ENCODE peak calls at places on chromosomes 11 and 22, in eight cellular contexts. V, K, G, W, S, C, F and Y are unnamed samples.

GRCh38 chr11:66222358-66223149 is 45.9 kb upstream of the RAB1B start:
- DNase-seq in V (peak; percentile 93), S (peak; percentile 95), C (peak; percentile 81), G (peak; percentile 93), W (peak; percentile 89), K (peak; percentile 97), F (peak; percentile 94), Y (peak; percentile 90)

GRCh38 chr11:73333626-73334199 is 25.6 kb downstream of the ARHGEF17 start:
- DNase-seq in K (no peak), G (no peak), F (no peak), V (no peak), W (no peak), S (no peak), C (no peak), Y (no peak)

GRCh38 chr22:29093501-29093921 is 20.7 kb downstream of the KREMEN1 start:
- DNase-seq in K (no peak), W (peak; percentile 70), F (no peak), S (no peak), V (no peak), C (peak; percentile 30), G (no peak), Y (no peak)

GRCh38 chr11:94926271-94926625 is 47.1 kb downstream of the CWC15 start:
- DNase-seq in S (no peak), C (no peak), W (peak; percentile 27), G (no peak), V (no peak), F (no peak), K (no peak), Y (no peak)

GRCh38 chr11:132056689-132057088 is 686.3 kb downstream of the NTM start:
- DNase-seq in S (no peak), F (no peak), G (no peak), V (no peak), K (no peak), W (peak; percentile 95), C (no peak), Y (no peak)

GRCh38 chr11:64305691-64306562 is 603 bp downstream of the ESRRA start:
- DNase-seq in K (peak; percentile 95), G (peak; percentile 38), V (peak; percentile 89), W (peak; percentile 27), C (peak; percentile 67), F (peak; percentile 87), S (peak; percentile 85), Y (peak; percentile 94)

GRCh38 chr11:97136067-97136466 is 746.3 kb downstream of the JRKL start:
- DNase-seq in V (no peak), K (no peak), C (no peak), F (no peak), G (no peak), S (no peak), W (no peak), Y (no peak)

GRCh38 chr22:22009661-22010060 is 27.1 kb upstream of the TOP3B start:
- DNase-seq in C (no peak), K (no peak), S (no peak), W (peak; percentile 37), V (no peak), G (no peak), F (no peak), Y (peak; percentile 29)

GRCh38 chr11:33773399-33774355 is 643 bp downstream of the FBXO3 start:
- DNase-seq in G (no peak), W (peak; percentile 43), V (no peak), K (peak; percentile 93), S (peak; percentile 66), C (no peak), F (no peak), Y (no peak)

GRCh38 chr11:10762185-10762584 is 11.1 kb downstream of the CTR9 start:
- DNase-seq in C (no peak), S (no peak), V (no peak), F (no peak), K (no peak), G (no peak), W (no peak), Y (no peak)

GRCh38 chr11:10763766-10764165 is 12.7 kb downstream of the CTR9 start:
- DNase-seq in C (no peak), G (no peak), K (no peak), F (no peak), V (no peak), S (no peak), W (no peak), Y (no peak)

GRCh38 chr11:10762913-10763421 is 11.9 kb downstream of the CTR9 start:
- DNase-seq in K (no peak), F (no peak), G (no peak), C (no peak), S (no peak), W (no peak), V (no peak), Y (no peak)

GRCh38 chr11:10761085-10761698 is 10.1 kb downstream of the CTR9 start:
- DNase-seq in S (no peak), V (no peak), K (no peak), G (no peak), W (no peak), C (no peak), F (no peak), Y (no peak)

DNA sequence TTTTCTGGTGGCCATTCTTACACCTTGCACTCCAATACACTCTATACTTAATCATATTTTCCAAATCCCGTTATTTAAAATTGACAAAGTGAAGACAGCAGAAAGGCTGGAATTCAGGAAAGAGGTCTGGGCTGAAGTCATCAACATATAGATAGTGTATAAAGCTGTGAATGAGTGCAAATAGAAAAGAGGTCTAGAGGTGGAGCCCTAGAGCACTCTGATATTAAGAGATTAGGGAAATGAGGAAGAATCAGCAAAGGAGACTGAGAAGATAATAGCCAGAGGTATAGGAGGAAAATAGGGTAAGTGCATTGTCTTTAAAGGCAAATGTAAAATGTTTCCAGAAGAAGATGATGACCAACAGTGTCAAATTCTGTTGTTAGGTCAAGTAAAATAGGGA is 7.9 kb downstream of the CTR9 start:
- DNase-seq in V (no peak), C (no peak), W (no peak), K (no peak), G (no peak), S (no peak), F (no peak), Y (no peak)
- TF ChIP-seq CTCF in V (no peak), C (no peak), W (peak; percentile 14), K (no peak), G (no peak), S (no peak), F (no peak), Y (no peak)

GRCh38 chr11:1843098-1843473 is 4.3 kb downstream of the TNNI2 start:
- DNase-seq in S (no peak), V (no peak), C (no peak), G (no peak), K (peak; percentile 83), F (no peak), W (no peak), Y (no peak)

GRCh38 chr11:1843796-1844195 is 5.0 kb downstream of the TNNI2 start:
- DNase-seq in G (no peak), K (peak; percentile 79), C (no peak), W (no peak), V (no peak), F (no peak), S (no peak), Y (no peak)

GRCh38 chr11:1840780-1841480 is 2.1 kb downstream of the TNNI2 start:
- DNase-seq in G (no peak), C (no peak), W (no peak), F (no peak), S (no peak), V (no peak), K (peak; percentile 81), Y (no peak)

GRCh38 chr11:1841511-1842148 is 2.8 kb downstream of the TNNI2 start:
- DNase-seq in G (no peak), W (no peak), K (peak; percentile 78), F (no peak), C (no peak), S (no peak), V (no peak), Y (no peak)

DNA sequence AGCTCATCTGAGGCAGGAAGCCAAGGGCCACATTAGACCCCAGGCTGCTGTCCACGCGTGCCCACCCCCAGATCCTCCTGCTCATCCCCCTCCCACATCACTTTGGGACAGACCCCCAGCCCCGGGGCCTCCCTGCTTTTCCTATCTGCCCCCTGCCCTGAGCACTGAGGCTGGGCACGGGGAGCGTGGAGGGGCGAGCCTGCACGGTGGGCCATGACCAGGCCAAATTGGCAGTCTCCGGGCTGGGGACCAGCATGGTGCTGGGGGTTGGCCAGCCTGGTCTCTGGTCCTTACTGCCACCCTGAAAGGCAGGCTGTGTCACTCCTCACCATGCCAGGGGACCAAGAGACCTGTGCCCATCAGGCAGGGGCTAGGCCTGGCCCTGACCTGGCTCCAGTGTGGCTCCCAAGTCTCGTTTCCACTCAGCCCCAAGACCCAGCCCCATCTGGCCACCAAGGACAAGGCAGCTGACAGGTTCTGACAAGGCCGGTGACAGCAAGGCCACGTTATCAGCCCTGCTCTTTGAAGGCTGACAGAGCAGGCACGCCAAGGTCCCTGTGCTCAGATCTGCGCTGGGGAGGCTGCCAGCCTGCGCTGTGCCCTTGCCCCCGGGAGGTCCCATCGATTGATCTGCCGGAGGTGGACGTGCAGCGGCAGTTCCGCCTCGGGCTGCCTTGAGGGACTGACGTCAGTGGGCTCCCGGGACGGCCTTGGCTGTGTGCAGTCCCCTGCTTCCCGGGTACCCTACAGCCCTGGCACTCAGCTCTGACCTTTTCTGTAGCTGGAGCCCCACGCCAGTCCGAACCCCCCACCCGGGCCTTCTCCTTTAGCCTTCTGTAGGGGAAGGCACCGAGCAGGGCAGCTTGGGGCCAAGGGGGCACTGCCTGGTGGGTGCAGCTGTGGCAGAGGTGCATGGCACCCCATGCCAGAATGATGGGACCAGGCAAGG is 3.6 kb downstream of the TNNI2 start:
- DNase-seq in V (no peak), C (no peak), S (no peak), W (no peak), F (peak; percentile 98), K (peak; percentile 91), G (no peak), Y (no peak)
- H3K4me3 ChIP-seq in V (no peak overlapping the region), C (no peak overlapping the region), S (no peak overlapping the region), W (no peak overlapping the region), F (no peak overlapping the region), K (no peak overlapping the region), G (no peak overlapping the region), Y (no peak overlapping the region)

GRCh38 chr22:24554316-24555159 is at the start of gene GUCD1:
- DNase-seq in S (no peak), G (peak; percentile 24), K (no peak), C (peak; percentile 26), F (peak; percentile 36), V (peak; percentile 31), W (peak; percentile 41), Y (no peak)
- TF ChIP-seq POLR2A in S (peak; percentile 51), G (peak; percentile 82), K (peak; percentile 82), C (peak; percentile 74), F (peak; percentile 84), V (no peak), W (peak; percentile 62), Y (no peak)

GRCh38 chr11:116275634-116276033 is 497.2 kb downstream of the BUD13 start:
- DNase-seq in S (no peak), V (no peak), F (no peak), K (no peak), C (no peak), W (no peak), G (no peak), Y (no peak)

GRCh38 chr11:116276051-116277044 is 496.4 kb downstream of the BUD13 start:
- DNase-seq in C (peak; percentile 32), S (peak; percentile 85), F (peak; percentile 66), K (peak; percentile 91), G (peak; percentile 40), V (peak; percentile 82), W (peak; percentile 30), Y (peak; percentile 91)

GRCh38 chr11:116267146-116267545 is 505.6 kb downstream of the BUD13 start:
- DNase-seq in C (no peak), W (no peak), K (no peak), G (no peak), S (no peak), V (no peak), F (no peak), Y (no peak)

GRCh38 chr11:116278076-116278475 is 494.7 kb downstream of the BUD13 start:
- DNase-seq in V (no peak), W (no peak), C (no peak), K (no peak), S (no peak), G (no peak), F (no peak), Y (no peak)

GRCh38 chr11:116272181-116272789 is 500.5 kb downstream of the BUD13 start:
- DNase-seq in W (no peak), V (no peak), C (no peak), F (no peak), K (no peak), G (no peak), S (no peak), Y (peak; percentile 5)
- TF ChIP-seq CTCF in W (no peak), V (no peak), C (no peak), F (no peak), K (no peak), G (no peak), S (no peak), Y (no peak)